ENCODE peak calls at places on chromosome 11, in ten cellular contexts. N is psoas muscle; S is hepatocyte; C is neuronal stem cell; X is cardiac muscle cell; Y is naive thymus-derived CD4-positive, alpha-beta T cell; J is esophagus squamous epithelium; Q is heart right ventricle; K is colonic mucosa; V is K562. G is an unnamed sample.

GRCh38 chr11:119661226-119661625 is 67.8 kb downstream of the NECTIN1 start:
- DNase-seq in Q (no peak), C (no peak), K (no peak), X (no peak), N (no peak), S (no peak), Y (no peak), J (no peak), V (no peak), G (no peak)

GRCh38 chr11:130798280-130798679 is 118.0 kb downstream of the SNX19 start:
- DNase-seq in V (no peak), X (no peak), J (no peak), Q (no peak), N (no peak), K (no peak), Y (no peak), S (no peak), C (no peak), G (no peak)

GRCh38 chr11:97259884-97260283 is 870.1 kb downstream of the JRKL start:
- DNase-seq in K (no peak), N (no peak), V (no peak), Y (no peak), Q (no peak), J (no peak), X (no peak), S (no peak), C (no peak), G (no peak)

GRCh38 chr11:84117394-84117793 is 831.2 kb upstream of the CCDC90B start:
- DNase-seq in Q (no peak), Y (no peak), C (no peak), N (no peak), J (no peak), X (no peak), S (no peak), V (no peak), K (no peak), G (no peak)

GRCh38 chr11:71129624-71130023 is 122.8 kb downstream of the SHANK2 start:
- DNase-seq in S (no peak), Y (no peak), Q (no peak), V (no peak), N (no peak), J (no peak), K (no peak), C (no peak), X (no peak), G (no peak)

GRCh38 chr11:995058-995751 is 41.3 kb downstream of the MUC6 start:
- DNase-seq in V (peak; percentile 44), Q (no peak), K (no peak), Y (no peak), X (no peak), J (no peak), S (no peak), C (no peak), N (no peak), G (no peak)

GRCh38 chr11:114163830-114164401 is 104.4 kb downstream of the ZBTB16 start:
- DNase-seq in X (no peak), C (no peak), V (no peak), K (no peak), Y (no peak), S (peak; percentile 53), J (no peak), Q (no peak), N (peak; percentile 79), G (no peak)

GRCh38 chr11:126817523-126818450 is 182.8 kb downstream of the KIRREL3 start:
- DNase-seq in S (no peak), Q (no peak), C (no peak), X (no peak), Y (no peak), V (no peak), K (no peak), J (no peak), N (no peak), G (no peak)

GRCh38 chr11:117639601-117640000 is 157.4 kb downstream of the DSCAML1 start:
- DNase-seq in K (no peak), J (no peak), Q (no peak), V (no peak), N (no peak), S (no peak), Y (no peak), C (no peak), X (no peak), G (no peak)

GRCh38 chr11:78406568-78407196 is 10.9 kb downstream of the GAB2 start:
- DNase-seq in N (no peak), V (no peak), X (no peak), C (no peak), S (no peak), Y (no peak), K (no peak), Q (no peak), J (no peak), G (no peak)

GRCh38 chr11:89381094-89381493 is 110.1 kb downstream of the NOX4 start:
- DNase-seq in N (no peak), J (no peak), S (peak; percentile 53), X (no peak), Y (no peak), V (no peak), C (no peak), K (no peak), Q (no peak), G (no peak)

GRCh38 chr11:99275521-99275920 is 254.8 kb downstream of the CNTN5 start:
- DNase-seq in N (no peak), X (no peak), S (no peak), K (no peak), Q (no peak), C (no peak), V (no peak), J (no peak), Y (no peak), G (no peak)

GRCh38 chr11:97743205-97743742 is 1277.5 kb upstream of the CNTN5 start:
- DNase-seq in N (no peak), K (no peak), S (no peak), J (no peak), C (no peak), V (no peak), X (no peak), Q (no peak), Y (no peak), G (no peak)

GRCh38 chr11:25928076-25928475 is 403.9 kb upstream of the ANO3 start:
- DNase-seq in N (no peak), V (no peak), J (no peak), C (no peak), S (no peak), X (no peak), Y (no peak), K (no peak), Q (no peak), G (no peak)

GRCh38 chr11:93529707-93530467 is 13.3 kb downstream of the SMCO4 start:
- DNase-seq in N (peak; percentile 53), V (no peak), J (no peak), C (no peak), X (no peak), Q (no peak), K (no peak), Y (no peak), S (peak; percentile 16), G (no peak)
- H3K4me1 ChIP-seq in N (peaks cover 61% of the 10 kb centered on the region), V (no peaks in the 10 kb centered on the region), J (peaks cover 26% of the 10 kb centered on the region), C (peaks cover 22% of the 10 kb centered on the region), X (peaks cover 84% of the 10 kb centered on the region), Q (peaks cover 71% of the 10 kb centered on the region), K (peaks cover 18% of the 10 kb centered on the region), Y (no peaks in the 10 kb centered on the region), S (peaks cover 45% of the 10 kb centered on the region), G (peaks cover 11% of the 10 kb centered on the region)

DNA sequence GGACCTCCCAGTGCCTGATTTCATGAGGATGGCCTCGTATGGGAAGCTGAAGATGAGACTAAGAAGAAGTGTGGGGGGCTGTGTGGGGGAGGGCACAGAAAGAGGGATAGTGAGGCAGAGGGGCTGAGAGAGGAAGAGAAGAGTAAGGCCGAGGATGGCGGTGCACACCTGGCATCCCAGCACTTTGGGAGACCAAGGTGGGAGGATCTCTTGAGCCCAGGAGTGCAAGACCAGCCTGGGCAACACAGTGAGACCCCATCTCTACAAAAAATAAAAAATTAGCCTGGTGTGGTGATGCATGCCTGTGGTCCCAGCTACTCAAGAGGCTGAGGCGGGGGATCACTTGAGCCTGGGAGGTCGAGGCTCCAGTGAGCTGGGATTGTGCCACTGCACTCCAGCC is 13.5 kb upstream of the EHD1 start:
- DNase-seq in X (no peak), S (no peak), V (no peak), C (no peak), N (no peak), Y (no peak), K (no peak), J (no peak), Q (no peak), G (no peak)
- H3K4me1 ChIP-seq in X (peaks cover 18% of the 10 kb centered on the region), S (peaks cover 32% of the 10 kb centered on the region), V (peaks cover 96% of the 10 kb centered on the region), C (peaks cover 11% of the 10 kb centered on the region), N (peaks cover 6% of the 10 kb centered on the region), Y (peaks cover 10% of the 10 kb centered on the region), K (no peaks in the 10 kb centered on the region), J (peaks cover 11% of the 10 kb centered on the region), Q (peaks cover 54% of the 10 kb centered on the region), G (no peaks in the 10 kb centered on the region)

GRCh38 chr11:73310661-73311393 is 2.8 kb downstream of the ARHGEF17 start:
- DNase-seq in V (no peak), J (no peak), S (no peak), X (no peak), Q (no peak), Y (no peak), C (no peak), N (peak; percentile 42), K (no peak), G (no peak)
- H3K4me1 ChIP-seq in V (peaks cover 22% of the 10 kb centered on the region), J (peaks cover 55% of the 10 kb centered on the region), S (peaks cover 71% of the 10 kb centered on the region), X (peaks cover 51% of the 10 kb centered on the region), Q (peaks cover 72% of the 10 kb centered on the region), Y (peaks cover 4% of the 10 kb centered on the region), C (peaks cover 65% of the 10 kb centered on the region), N (peaks cover 16% of the 10 kb centered on the region), K (peaks cover 4% of the 10 kb centered on the region), G (peaks cover 4% of the 10 kb centered on the region)

GRCh38 chr11:45092901-45093760 is 53.3 kb upstream of the PRDM11 start:
- DNase-seq in X (no peak), J (no peak), Y (no peak), C (no peak), Q (no peak), N (no peak), S (no peak), V (no peak), K (no peak), G (no peak)

GRCh38 chr11:45091563-45092392 is 54.7 kb upstream of the PRDM11 start:
- DNase-seq in C (no peak), Y (no peak), N (no peak), X (peak; percentile 49), V (no peak), J (no peak), Q (no peak), S (no peak), K (no peak), G (no peak)

GRCh38 chr11:45089251-45089650 is 57.2 kb upstream of the PRDM11 start:
- DNase-seq in S (no peak), N (peak; percentile 93), V (no peak), J (no peak), Y (no peak), Q (peak; percentile 79), C (no peak), K (peak; percentile 52), X (no peak), G (no peak)

GRCh38 chr11:45089845-45090499 is 56.5 kb upstream of the PRDM11 start:
- DNase-seq in X (no peak), C (no peak), N (no peak), V (no peak), Q (no peak), K (no peak), S (no peak), Y (no peak), J (no peak), G (no peak)

DNA sequence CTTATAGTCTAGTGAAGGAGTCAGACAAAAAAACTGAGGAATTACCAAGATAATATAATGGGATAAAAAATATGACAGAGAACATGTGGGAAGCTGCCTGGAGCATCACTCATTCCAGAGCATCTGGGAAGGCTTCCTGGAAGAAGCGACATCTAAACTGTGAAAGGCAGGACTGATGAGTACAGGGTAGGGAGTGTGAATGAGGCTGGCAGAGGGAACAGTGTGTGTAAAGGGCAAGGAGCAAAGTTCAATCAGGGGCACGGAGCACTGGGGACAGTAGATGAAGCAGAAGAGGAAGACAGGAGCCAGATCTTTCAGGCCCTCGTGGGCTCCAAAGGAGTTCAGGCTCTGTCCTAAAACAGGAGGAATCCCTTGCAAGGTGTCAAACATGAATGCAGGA is 55.8 kb upstream of the PRDM11 start:
- DNase-seq in V (no peak), N (no peak), C (no peak), X (no peak), K (no peak), Q (no peak), J (no peak), Y (no peak), S (no peak), G (peak; percentile 31)
- H3K4me1 ChIP-seq in V (no peaks in the 10 kb centered on the region), N (peaks cover 21% of the 10 kb centered on the region), C (peaks cover 46% of the 10 kb centered on the region), X (peaks cover 11% of the 10 kb centered on the region), K (no peaks in the 10 kb centered on the region), Q (peaks cover 40% of the 10 kb centered on the region), J (peaks cover 33% of the 10 kb centered on the region), Y (peaks cover 31% of the 10 kb centered on the region), S (peaks cover 15% of the 10 kb centered on the region), G (peaks cover 4% of the 10 kb centered on the region)